ENCODE peak calls at places on chromosomes 3 and 15, in five cellular contexts. D, C, Z, X and P are unnamed samples.

GRCh38 chr3:13886593-13887129 is 6.8 kb upstream of the WNT7A start:
- DNase-seq in X (no peak), C (no peak), Z (no peak), D (no peak), P (no peak)

GRCh38 chr3:114418724-114419543 is 125.1 kb downstream of the TIGIT start:
- DNase-seq in X (peak), D (no peak), Z (peak), C (peak), P (peak)

GRCh38 chr15:66865622-66866611 is 163.9 kb downstream of the SMAD6 start:
- DNase-seq in X (no peak), C (no peak), Z (no peak), D (no peak), P (peak)

GRCh38 chr15:90479656-90480055 is 50.1 kb upstream of the CRTC3 start:
- DNase-seq in Z (no peak), X (peak), C (no peak), D (no peak), P (no peak)

GRCh38 chr15:45048784-45049631 is 26.0 kb downstream of the SORD start:
- DNase-seq in D (no peak), Z (no peak), C (no peak), X (no peak), P (peak)

GRCh38 chr3:165903885-165904284 is 66.7 kb upstream of the BCHE start:
- DNase-seq in X (no peak), D (no peak), Z (no peak), C (no peak), P (peak)

GRCh38 chr3:126399348-126399730 is 4.6 kb downstream of the CFAP100 start:
- DNase-seq in D (no peak), C (no peak), Z (no peak), X (no peak), P (no peak)

GRCh38 chr3:187841552-187841951 is 96.3 kb upstream of the BCL6 start:
- DNase-seq in X (peak), D (no peak), C (peak), Z (peak), P (no peak)

GRCh38 chr3:22982981-22983582 is 220.0 kb upstream of the UBE2E2 start:
- DNase-seq in X (no peak), Z (no peak), D (no peak), C (no peak), P (peak)

GRCh38 chr15:93070901-93071300 is 18.1 kb downstream of the RGMA start:
- DNase-seq in C (no peak), Z (peak), D (no peak), X (no peak), P (peak)

GRCh38 chr15:93068581-93069199 is 20.3 kb downstream of the RGMA start:
- DNase-seq in Z (peak), D (no peak), X (no peak), C (no peak), P (no peak)

GRCh38 chr15:93071469-93071891 is 17.5 kb downstream of the RGMA start:
- DNase-seq in Z (peak), D (peak), C (no peak), X (peak), P (peak)

GRCh38 chr15:93072011-93072410 is 17.0 kb downstream of the RGMA start:
- DNase-seq in Z (peak), C (no peak), X (peak), D (no peak), P (peak)

GRCh38 chr15:93070136-93070535 is 18.9 kb downstream of the RGMA start:
- DNase-seq in D (no peak), Z (no peak), C (no peak), X (no peak), P (no peak)
- H3K4me3 ChIP-seq in D (peak), Z (peak), C (no peak), X (no peak), P (no peak)

GRCh38 chr3:123069021-123069381 is 2.2 kb downstream of the PDIA5 start:
- DNase-seq in C (no peak), D (no peak), Z (no peak), X (no peak), P (no peak)
- H3K4me3 ChIP-seq in C (no peak), D (no peak), Z (no peak), X (peak), P (peak)

GRCh38 chr3:53709856-53710674 is 136.2 kb downstream of the CHDH start:
- DNase-seq in Z (peak), C (no peak), X (peak), D (peak), P (peak)
- H3K4me3 ChIP-seq in Z (no peak), C (no peak), X (no peak), D (no peak), P (no peak)

GRCh38 chr15:79090487-79091203 is at the start of gene RASGRF1:
- DNase-seq in X (no peak), C (no peak), D (no peak), Z (peak), P (peak)
- H3K4me3 ChIP-seq in X (no peak), C (no peak), D (no peak), Z (peak), P (no peak)

DNA sequence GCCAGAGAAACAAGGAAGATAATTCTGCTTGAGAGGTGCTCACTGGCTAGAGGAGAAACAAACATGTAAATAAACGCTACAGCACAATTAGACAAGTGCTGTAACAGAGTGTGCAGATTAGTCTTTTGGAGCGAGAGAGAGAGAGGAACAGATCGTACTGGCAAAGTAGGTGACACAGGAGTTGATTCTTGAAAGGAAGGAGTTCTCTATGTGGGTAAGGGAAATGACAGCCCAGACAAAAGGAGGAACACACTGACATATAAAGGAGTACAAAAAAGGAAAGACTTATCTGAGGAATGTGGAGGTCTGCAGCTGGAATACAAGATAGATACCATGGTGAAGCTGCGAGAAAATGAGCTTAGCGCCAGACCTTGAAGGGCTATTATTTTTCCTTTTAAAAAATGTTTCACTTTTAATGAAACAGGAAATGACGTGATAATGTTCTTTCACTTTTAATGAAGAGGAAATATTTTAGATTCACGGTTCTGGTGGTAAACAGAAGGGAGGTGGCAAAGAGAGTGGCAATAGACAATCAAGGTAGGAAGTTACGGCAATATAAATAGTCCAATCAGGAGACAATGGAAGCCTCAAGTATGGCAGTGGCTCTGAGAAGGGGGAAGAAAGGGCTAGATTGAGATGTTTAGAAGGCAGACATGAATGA is 202.9 kb downstream of the VPS13C start:
- DNase-seq in X (no peak), Z (no peak), C (no peak), D (no peak), P (peak)
- H3K4me3 ChIP-seq in X (no peak), Z (no peak), C (no peak), D (no peak), P (no peak)

GRCh38 chr3:58012302-58012701 is 4.1 kb downstream of the FLNB start:
- DNase-seq in Z (no peak), D (no peak), X (no peak), C (no peak), P (no peak)
- H3K4me3 ChIP-seq in Z (no peak), D (no peak), X (no peak), C (no peak), P (no peak)

GRCh38 chr3:194296832-194297666 is 54.1 kb downstream of the CPN2 start:
- DNase-seq in X (no peak), D (peak), Z (peak), C (no peak), P (peak)
- H3K4me3 ChIP-seq in X (peak), D (peak), Z (peak), C (peak), P (no peak)

DNA sequence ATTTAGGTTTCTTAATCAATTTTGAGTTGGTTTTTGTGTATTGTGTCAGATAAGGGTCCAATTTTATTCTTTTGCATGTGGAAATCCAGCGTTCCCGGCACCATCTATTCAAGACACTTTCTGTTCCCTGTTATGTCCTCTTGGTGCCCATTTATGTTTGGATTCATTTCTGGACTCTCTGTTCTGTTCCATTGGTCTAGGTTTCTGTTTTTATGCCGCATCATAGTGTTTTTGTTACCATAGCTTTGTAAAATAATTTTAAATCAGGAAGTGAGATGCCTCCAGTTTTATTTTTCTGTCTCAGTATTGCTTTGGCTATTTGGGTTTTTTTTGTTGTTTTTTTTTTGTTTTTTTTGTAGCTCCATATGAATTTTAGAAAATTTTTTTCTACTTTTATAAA is 97.1 kb downstream of the LRRC28 start:
- DNase-seq in C (no peak), Z (no peak), X (no peak), D (no peak), P (no peak)
- H3K4me3 ChIP-seq in C (no peak), Z (no peak), X (no peak), D (no peak), P (no peak)